ENCODE peak calls at places on chromosome 20, in five cellular contexts. K is fibroblast of lung, V is PC-3, G is neural progenitor cell, R is hepatocyte. P is an unnamed sample. For H3K79me2 and H3K4me1, the result is how much of the 10 kb centered on the place peaks cover.

GRCh38 chr20:50434653-50435396 is 75.4 kb upstream of the PTPN1 start:
- DNase-seq in V (peak), R (no peak), K (peak), G (no peak), P (no peak)

GRCh38 chr20:2101057-2101934 is at the start of gene STK35:
- DNase-seq in G (no peak), V (peak), K (no peak), R (peak), P (peak)

GRCh38 chr20:14568701-14569100 is 231.3 kb upstream of the FLRT3 start:
- DNase-seq in G (peak), V (no peak), R (no peak), K (no peak), P (no peak)

GRCh38 chr20:57392512-57393271 is 1.5 kb downstream of the RBM38 start:
- DNase-seq in V (no peak), K (no peak), G (no peak), R (no peak), P (peak)

GRCh38 chr20:16441526-16442164 is 131.6 kb downstream of the KIF16B start:
- DNase-seq in K (no peak), V (no peak), R (no peak), G (no peak), P (no peak)

GRCh38 chr20:57808266-57808866 is 98.6 kb upstream of the PMEPA1 start:
- DNase-seq in G (no peak), R (no peak), V (no peak), K (no peak), P (peak)

GRCh38 chr20:57526067-57526884 is 1.3 kb upstream of the CTCFL start:
- DNase-seq in G (peak), R (no peak), V (no peak), K (no peak), P (no peak)

GRCh38 chr20:64145458-64146300 is 18.6 kb upstream of the MYT1 start:
- DNase-seq in V (no peak), K (no peak), R (no peak), G (no peak), P (peak)

GRCh38 chr20:17663486-17663885 is 18.6 kb downstream of the RRBP1 start:
- DNase-seq in R (no peak), V (no peak), G (peak), K (no peak), P (no peak)

GRCh38 chr20:45444050-45444449 is 25.5 kb upstream of the WFDC2 start:
- DNase-seq in R (no peak), K (no peak), G (no peak), V (peak), P (no peak)

GRCh38 chr20:18031050-18031449 is 26.7 kb downstream of the OVOL2 start:
- DNase-seq in K (no peak), V (no peak), G (no peak), R (no peak), P (no peak)

GRCh38 chr20:23401051-23401450 is 20.2 kb downstream of the NAPB start:
- DNase-seq in R (no peak), G (no peak), V (no peak), K (no peak), P (no peak)
- H3K79me2 ChIP-seq in R (half or more), G (half or more), V (under half), K (under half), P (half or more)

DNA sequence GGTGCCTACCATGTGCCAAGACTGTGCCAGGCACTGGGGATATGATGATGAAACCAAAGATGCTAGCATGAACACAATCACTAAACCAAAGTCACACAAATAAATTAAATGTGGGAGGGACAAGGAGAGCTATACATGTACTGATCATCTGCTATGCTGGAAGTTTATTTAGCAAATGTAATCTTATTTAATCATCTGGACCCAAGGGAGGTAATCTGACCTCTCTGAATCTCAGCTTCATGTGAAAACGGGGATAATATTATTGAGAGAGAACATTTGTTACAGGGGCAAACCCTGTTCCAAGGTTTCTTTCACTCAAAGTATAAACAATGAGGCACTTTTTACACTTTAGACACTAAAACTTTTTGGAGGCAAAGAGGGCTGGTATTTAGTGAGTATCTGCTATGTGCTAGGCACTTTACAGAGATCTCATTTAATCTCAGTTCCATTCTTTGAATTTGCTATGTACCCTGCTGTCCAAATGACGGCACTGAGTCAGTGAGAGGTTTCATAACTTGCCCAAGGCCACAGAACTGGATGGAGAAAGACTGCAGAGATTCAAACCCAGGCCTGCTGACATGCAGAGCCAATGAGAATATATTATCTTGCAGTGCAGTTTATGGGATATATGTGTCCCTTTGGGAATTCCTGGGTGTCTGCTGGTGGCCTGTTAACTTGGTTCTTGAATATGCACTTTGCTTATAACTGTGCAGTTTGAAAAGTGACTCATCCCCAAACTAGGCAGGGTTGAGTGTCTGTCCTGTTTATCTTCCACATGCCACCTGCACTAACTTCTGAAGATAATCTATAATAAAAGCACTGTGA is 3.3 kb upstream of the ASXL1 start:
- DNase-seq in G (no peak), R (peak), K (peak), V (peak), P (peak)
- H3K4me1 ChIP-seq in G (under half), R (under half), K (under half), V (under half), P (under half)

GRCh38 chr20:37189617-37190016 is 10.3 kb upstream of the MROH8 start:
- DNase-seq in V (no peak), G (no peak), R (no peak), K (no peak), P (no peak)
- H3K79me2 ChIP-seq in V (half or more), G (half or more), R (half or more), K (half or more), P (half or more)

GRCh38 chr20:48816282-48816860 is 11.4 kb downstream of the PREX1 start:
- DNase-seq in V (no peak), R (no peak), K (no peak), G (no peak), P (no peak)
- H3K4me1 ChIP-seq in V (under half), R (under half), K (under half), G (under half), P (under half)